ENCODE peak calls at places on chromosomes 3 and 15, in six cellular contexts. W, V, I, H, D and N are unnamed samples.

GRCh38 chr3:170418422-170419300 is at the start of gene CLDN11:
- DNase-seq in W (no peak), I (peak), H (no peak), D (no peak), V (peak), N (no peak)

GRCh38 chr3:47384425-47384824 is 3.6 kb downstream of the PTPN23 start:
- DNase-seq in H (no peak), D (no peak), V (no peak), I (no peak), W (no peak), N (no peak)

GRCh38 chr3:46110701-46111493 is 83.6 kb upstream of the XCR1 start:
- DNase-seq in D (peak), W (no peak), H (peak), I (no peak), V (no peak), N (peak)

GRCh38 chr3:37953995-37954394 is 36.6 kb upstream of the VILL start:
- DNase-seq in I (no peak), V (no peak), W (no peak), D (no peak), H (no peak), N (no peak)

GRCh38 chr3:123688241-123688747 is 103.4 kb upstream of the HACD2 start:
- DNase-seq in V (no peak), H (peak), W (no peak), I (no peak), D (peak), N (no peak)

GRCh38 chr3:8505621-8506020 is 4.0 kb downstream of the LMCD1 start:
- DNase-seq in I (no peak), W (no peak), H (no peak), D (no peak), V (no peak), N (no peak)

GRCh38 chr3:98743071-98743470 is 20.1 kb upstream of the ST3GAL6 start:
- DNase-seq in H (no peak), I (no peak), V (no peak), D (no peak), W (no peak), N (no peak)

GRCh38 chr3:77411990-77412389 is 372.1 kb downstream of the ROBO2 start:
- DNase-seq in H (no peak), D (no peak), W (no peak), I (no peak), V (no peak), N (no peak)

GRCh38 chr15:85623648-85624047 is 171.1 kb downstream of the KLHL25 start:
- DNase-seq in I (no peak), D (no peak), V (no peak), W (no peak), H (peak), N (no peak)

GRCh38 chr3:42063886-42064285 is 27.3 kb upstream of the TRAK1 start:
- DNase-seq in H (peak), W (no peak), D (peak), V (no peak), I (no peak), N (no peak)

GRCh38 chr15:99683000-99683670 is 50.1 kb downstream of the LYSMD4 start:
- DNase-seq in V (no peak), I (no peak), H (peak), W (no peak), D (peak), N (no peak)

GRCh38 chr3:155281892-155282291 is 11.6 kb downstream of the STRIT1 start:
- DNase-seq in W (no peak), V (no peak), H (no peak), D (peak), I (no peak), N (no peak)

GRCh38 chr15:76987896-76988860 is 6.7 kb upstream of the PSTPIP1 start:
- DNase-seq in V (peak), H (no peak), D (no peak), I (no peak), W (no peak), N (no peak)

GRCh38 chr3:147924755-147925154 is 515.6 kb downstream of the ZIC1 start:
- DNase-seq in W (no peak), I (no peak), V (no peak), D (no peak), H (peak), N (no peak)

GRCh38 chr15:44132057-44132456 is 63.0 kb downstream of the FRMD5 start:
- DNase-seq in V (no peak), D (no peak), W (no peak), H (no peak), I (no peak), N (no peak)

GRCh38 chr3:179560791-179561190 is 1.9 kb upstream of the ACTL6A start:
- DNase-seq in I (no peak), D (peak), W (no peak), V (no peak), H (no peak), N (no peak)

GRCh38 chr3:58617338-58617761 is 40.2 kb upstream of the FAM107A start:
- DNase-seq in V (no peak), W (no peak), I (no peak), H (no peak), D (no peak), N (no peak)

GRCh38 chr15:57146394-57147140 is 228.1 kb downstream of the TCF12 start:
- DNase-seq in V (no peak), I (peak), D (peak), H (peak), W (peak), N (peak)

GRCh38 chr15:99423186-99424130 is 142.3 kb upstream of the MEF2A start:
- DNase-seq in H (no peak), V (peak), W (no peak), D (no peak), I (no peak), N (no peak)

GRCh38 chr3:13459605-13460340 is 20.3 kb upstream of the HDAC11 start:
- DNase-seq in H (no peak), W (no peak), D (no peak), V (no peak), I (no peak), N (no peak)

GRCh38 chr15:42903388-42904324 is 16.9 kb downstream of the TTBK2 start:
- DNase-seq in I (no peak), W (no peak), V (no peak), H (no peak), D (no peak), N (no peak)

GRCh38 chr15:59448871-59449270 is 10.9 kb downstream of the FAM81A start:
- DNase-seq in I (no peak), H (no peak), V (no peak), D (no peak), W (no peak), N (no peak)

GRCh38 chr3:52874160-52874701 is 23.1 kb downstream of the STIMATE start:
- DNase-seq in W (no peak), D (no peak), V (no peak), I (no peak), H (no peak), N (no peak)

GRCh38 chr15:69725957-69726356 is 273.3 kb downstream of the RPLP1 start:
- DNase-seq in D (no peak), W (no peak), I (no peak), V (no peak), H (no peak), N (no peak)

GRCh38 chr15:91099616-91100560 is at the start of gene SV2B:
- DNase-seq in W (peak), H (peak), D (peak), V (no peak), I (peak), N (peak)

GRCh38 chr15:50187997-50188396 is 6.0 kb downstream of the SLC27A2 start:
- DNase-seq in H (no peak), V (no peak), W (no peak), I (no peak), D (no peak), N (no peak)

GRCh38 chr3:50450135-50450911 is 53.1 kb downstream of the CACNA2D2 start:
- DNase-seq in W (no peak), H (peak), D (peak), V (peak), I (no peak), N (peak)

GRCh38 chr3:99783009-99783573 is 34.6 kb upstream of the CMSS1 start:
- DNase-seq in V (no peak), I (no peak), D (peak), H (peak), W (no peak), N (no peak)

GRCh38 chr3:49781415-49782199 is 4.7 kb downstream of the IP6K1 start:
- DNase-seq in I (no peak), V (peak), D (no peak), W (no peak), H (no peak), N (no peak)

GRCh38 chr15:64412216-64412615 is 24.6 kb downstream of the TRIP4 start:
- DNase-seq in W (no peak), V (no peak), H (peak), I (no peak), D (no peak), N (no peak)

GRCh38 chr3:126464093-126464492 is 11.6 kb downstream of the ZXDC start:
- DNase-seq in V (peak), H (no peak), D (no peak), W (no peak), I (no peak), N (no peak)

GRCh38 chr15:70781236-70781635 is 17.9 kb upstream of the UACA start:
- DNase-seq in V (no peak), D (no peak), W (no peak), I (no peak), H (peak), N (no peak)

GRCh38 chr15:89052474-89052873 is 35.8 kb upstream of the ABHD2 start:
- DNase-seq in W (no peak), D (peak), V (no peak), I (no peak), H (no peak), N (no peak)

GRCh38 chr3:87987952-87988351 is 70.9 kb downstream of the CGGBP1 start:
- DNase-seq in H (no peak), V (no peak), D (peak), I (no peak), W (no peak), N (no peak)

GRCh38 chr3:171201825-171202224 is 175.3 kb upstream of the SLC2A2 start:
- DNase-seq in I (no peak), H (no peak), W (no peak), V (no peak), D (no peak), N (no peak)

GRCh38 chr3:70832811-70833509 is 520.5 kb upstream of the MDFIC2 start:
- DNase-seq in I (no peak), H (no peak), W (no peak), V (no peak), D (peak), N (no peak)

GRCh38 chr3:16467368-16467767 is 46.1 kb downstream of the RFTN1 start:
- DNase-seq in D (no peak), W (no peak), V (no peak), I (no peak), H (no peak), N (no peak)

GRCh38 chr15:29090617-29091466 is 178.8 kb downstream of the NSMCE3 start:
- DNase-seq in I (no peak), D (no peak), W (no peak), V (peak), H (no peak), N (no peak)

GRCh38 chr3:16462679-16463078 is 50.8 kb downstream of the RFTN1 start:
- DNase-seq in D (no peak), I (no peak), W (no peak), H (no peak), V (no peak), N (no peak)

GRCh38 chr3:188915137-188915536 is 256.6 kb upstream of the TPRG1 start:
- DNase-seq in H (no peak), V (no peak), D (no peak), W (no peak), I (no peak), N (no peak)